ENCODE peak calls at places on chromosomes 16 and 17, in seven cellular contexts. Y, F, E, X, N, T and O are unnamed samples.

GRCh38 chr17:56870163-56870651 is 36.3 kb downstream of the DGKE start:
- DNase-seq in Y (no peak), F (no peak), E (peak), X (no peak), N (peak), T (no peak), O (no peak)

GRCh38 chr17:28473542-28473941 is at the start of gene SLC13A2:
- DNase-seq in Y (no peak), F (no peak), E (no peak), X (no peak), N (no peak), T (no peak), O (no peak)

GRCh38 chr16:89705006-89705405 is 3.5 kb upstream of the SPATA2L start:
- DNase-seq in Y (no peak), F (no peak), E (no peak), X (no peak), N (no peak), T (no peak), O (no peak)

GRCh38 chr16:85566502-85567100 is 46.5 kb upstream of the GSE1 start:
- DNase-seq in Y (no peak), F (no peak), E (no peak), X (no peak), N (no peak), T (no peak), O (no peak)

GRCh38 chr17:65198653-65199382 is 61.6 kb downstream of the RGS9 start:
- DNase-seq in Y (peak), F (no peak), E (peak), X (peak), N (peak), T (peak), O (peak)

GRCh38 chr16:23771642-23772041 is 16.8 kb downstream of the CHP2 start:
- DNase-seq in Y (no peak), F (no peak), E (no peak), X (no peak), N (no peak), T (no peak), O (no peak)

GRCh38 chr16:75011634-75012307 is 12.9 kb downstream of the ZNRF1 start:
- DNase-seq in Y (no peak), F (no peak), E (no peak), X (no peak), N (peak), T (no peak), O (no peak)

GRCh38 chr16:16143038-16143763 is 80.1 kb downstream of the ABCC6 start:
- DNase-seq in Y (no peak), F (no peak), E (peak), X (peak), N (no peak), T (no peak), O (no peak)

GRCh38 chr17:12422632-12423031 is 243.1 kb upstream of the MYOCD start:
- DNase-seq in Y (no peak), F (no peak), E (no peak), X (no peak), N (no peak), T (no peak), O (no peak)

GRCh38 chr17:48006936-48007703 is 30.5 kb downstream of the COPZ2 start:
- DNase-seq in Y (no peak), F (no peak), E (no peak), X (no peak), N (no peak), T (no peak), O (no peak)

GRCh38 chr16:78257376-78257728 is 157.9 kb downstream of the WWOX start:
- DNase-seq in Y (no peak), F (no peak), E (no peak), X (no peak), N (no peak), T (no peak), O (no peak)

GRCh38 chr16:12323007-12323699 is 346.6 kb downstream of the SNX29 start:
- DNase-seq in Y (no peak), F (no peak), E (no peak), X (no peak), N (peak), T (no peak), O (no peak)

GRCh38 chr17:38654411-38655398 is 20.1 kb downstream of the EPOP start:
- DNase-seq in Y (no peak), F (no peak), E (no peak), X (peak), N (peak), T (peak), O (no peak)

GRCh38 chr17:37322106-37322505 is 53.7 kb upstream of the C17orf78 start:
- DNase-seq in Y (no peak), F (no peak), E (no peak), X (no peak), N (no peak), T (no peak), O (no peak)

GRCh38 chr16:88479795-88480760 is 27.0 kb downstream of the ZFPM1 start:
- DNase-seq in Y (no peak), F (no peak), E (no peak), X (no peak), N (no peak), T (no peak), O (no peak)

GRCh38 chr17:79019631-79020584 is 4.1 kb upstream of the C1QTNF1 start:
- DNase-seq in Y (peak), F (no peak), E (peak), X (peak), N (no peak), T (peak), O (no peak)

GRCh38 chr16:53358884-53359283 is 75.4 kb upstream of the RBL2 start:
- DNase-seq in Y (no peak), F (no peak), E (no peak), X (no peak), N (no peak), T (peak), O (no peak)

GRCh38 chr16:52528393-52529080 is 18.4 kb downstream of the TOX3 start:
- DNase-seq in Y (no peak), F (no peak), E (no peak), X (no peak), N (no peak), T (no peak), O (no peak)

GRCh38 chr17:62652251-62653001 is 25.0 kb downstream of the MRC2 start:
- DNase-seq in Y (peak), F (no peak), E (no peak), X (no peak), N (no peak), T (no peak), O (no peak)

GRCh38 chr16:22635345-22635744 is 124.7 kb downstream of the NPIPB5 start:
- DNase-seq in Y (no peak), F (peak), E (no peak), X (no peak), N (no peak), T (no peak), O (no peak)

GRCh38 chr17:80082403-80083135 is 18.8 kb upstream of the GAA start:
- DNase-seq in Y (peak), F (peak), E (peak), X (peak), N (no peak), T (peak), O (peak)

GRCh38 chr17:66830451-66830850 is 4.5 kb upstream of the CACNG5 start:
- DNase-seq in Y (no peak), F (no peak), E (no peak), X (no peak), N (no peak), T (no peak), O (no peak)

GRCh38 chr16:11273721-11274324 is 394 bp upstream of the PRM3 start:
- DNase-seq in Y (no peak), F (no peak), E (peak), X (no peak), N (no peak), T (no peak), O (no peak)

GRCh38 chr16:20675488-20676267 is 21.8 kb downstream of the ACSM1 start:
- DNase-seq in Y (no peak), F (peak), E (peak), X (peak), N (peak), T (no peak), O (no peak)

DNA sequence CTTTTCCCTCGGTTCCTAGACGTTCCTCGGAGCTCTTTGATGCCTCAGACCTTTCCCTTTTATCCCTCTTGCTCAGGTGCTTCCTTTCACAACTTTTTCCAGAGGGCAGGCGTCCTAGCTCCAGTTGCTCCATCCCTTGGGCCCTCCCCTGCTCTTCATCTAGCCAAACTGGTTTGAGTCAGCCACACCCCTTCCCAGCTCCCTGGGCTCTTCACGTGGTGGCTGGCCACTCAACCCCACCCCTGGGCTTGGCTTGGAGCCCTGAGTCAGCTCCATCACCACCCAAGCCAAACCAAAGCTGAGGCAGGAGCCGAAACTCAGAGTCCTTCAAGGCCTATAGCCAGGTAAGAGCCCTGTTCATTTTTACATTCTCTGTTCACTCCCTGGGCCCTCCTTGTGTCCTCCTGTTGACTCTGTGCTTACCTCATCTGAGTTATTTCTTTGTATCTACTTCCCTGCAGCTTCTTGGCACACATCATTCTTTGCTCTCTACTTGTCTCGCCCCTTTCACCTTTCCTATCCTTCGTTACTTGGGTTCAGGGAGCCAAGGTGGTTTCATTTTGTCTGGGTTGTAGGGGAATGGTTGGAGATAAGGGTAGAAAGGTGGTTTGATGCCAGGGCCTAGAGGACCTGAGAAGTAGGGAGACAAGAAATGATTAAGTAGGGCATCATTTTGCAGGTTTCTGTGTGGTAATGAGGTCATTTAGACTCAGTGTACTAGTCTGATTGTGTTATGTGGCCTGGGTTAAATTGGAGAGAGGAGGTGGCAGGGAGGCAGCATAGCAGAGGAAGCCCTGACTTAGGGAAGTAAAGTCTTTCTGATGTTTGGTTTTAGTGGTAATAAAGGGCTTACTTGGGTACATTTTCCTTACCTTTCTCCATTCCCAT is 7.6 kb upstream of the PHKG2 start:
- DNase-seq in Y (no peak), F (no peak), E (no peak), X (peak), N (no peak), T (no peak), O (no peak)
- TF ChIP-seq TAF1 in Y (no peak), F (no peak), E (no peak), X (no peak), N (no peak), T (no peak), O (no peak)

DNA sequence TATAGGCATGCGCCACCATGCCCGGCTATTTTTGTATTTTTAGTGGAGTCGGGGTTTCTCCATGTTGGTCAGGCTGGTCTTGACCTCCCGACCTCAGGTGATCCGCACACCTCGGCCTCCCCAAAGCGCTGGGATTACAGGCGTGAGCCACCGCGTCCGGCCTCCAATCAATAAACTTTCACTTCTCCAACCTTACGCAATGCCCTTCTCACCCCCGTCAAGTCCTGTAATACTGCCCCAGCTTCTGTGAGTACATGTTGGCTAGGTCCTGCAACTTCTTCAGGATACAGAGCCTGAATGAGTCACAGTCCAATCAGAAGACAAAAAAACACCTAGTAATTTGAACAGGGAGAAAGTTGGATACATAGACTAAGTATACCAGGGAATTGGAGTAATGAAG is 47.1 kb upstream of the PHOSPHO1 start:
- DNase-seq in Y (no peak), F (no peak), E (no peak), X (no peak), N (no peak), T (no peak), O (no peak)
- TF ChIP-seq TAF1 in Y (no peak), F (no peak), E (no peak), X (no peak), N (no peak), T (no peak), O (no peak)

GRCh38 chr17:40915199-40915661 is 22.2 kb downstream of the KRT23 start:
- DNase-seq in Y (no peak), F (no peak), E (peak), X (no peak), N (peak), T (no peak), O (no peak)

GRCh38 chr17:40914456-40914855 is 23.0 kb downstream of the KRT23 start:
- DNase-seq in Y (no peak), F (no peak), E (no peak), X (no peak), N (no peak), T (no peak), O (no peak)

GRCh38 chr17:40912506-40913220 is 24.8 kb downstream of the KRT23 start:
- DNase-seq in Y (no peak), F (no peak), E (no peak), X (no peak), N (no peak), T (no peak), O (no peak)

GRCh38 chr17:40916366-40916765 is 21.1 kb downstream of the KRT23 start:
- DNase-seq in Y (no peak), F (no peak), E (no peak), X (no peak), N (no peak), T (no peak), O (no peak)

DNA sequence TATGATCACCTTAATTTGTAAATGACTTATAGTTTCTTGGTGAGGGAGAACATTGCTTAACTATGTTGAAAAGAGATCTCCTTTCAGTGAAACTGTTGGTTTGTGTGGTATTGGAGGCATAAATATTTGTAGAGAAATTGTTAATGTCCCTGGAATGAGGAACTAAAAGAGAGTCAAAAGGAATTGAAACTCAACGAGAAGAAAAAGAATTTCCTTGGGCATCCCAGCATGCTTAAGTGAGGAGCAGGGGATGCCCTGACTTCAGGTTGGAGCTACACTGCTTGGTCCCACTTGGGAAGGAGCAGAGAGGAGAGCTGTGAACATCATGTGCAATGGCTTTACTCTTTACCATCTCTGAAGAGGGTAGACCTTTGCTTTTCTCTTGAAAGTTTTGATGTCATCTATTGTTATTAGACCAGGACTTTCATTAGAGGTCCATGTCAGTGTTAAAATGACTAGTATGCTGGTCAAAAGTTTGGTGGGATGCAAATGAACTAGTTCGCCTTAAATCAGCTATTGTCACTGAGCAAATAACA is 21.7 kb downstream of the KRT23 start:
- DNase-seq in Y (no peak), F (no peak), E (no peak), X (no peak), N (peak), T (no peak), O (no peak)
- TF ChIP-seq TAF1 in Y (no peak), F (no peak), E (no peak), X (no peak), N (no peak), T (no peak), O (no peak)

DNA sequence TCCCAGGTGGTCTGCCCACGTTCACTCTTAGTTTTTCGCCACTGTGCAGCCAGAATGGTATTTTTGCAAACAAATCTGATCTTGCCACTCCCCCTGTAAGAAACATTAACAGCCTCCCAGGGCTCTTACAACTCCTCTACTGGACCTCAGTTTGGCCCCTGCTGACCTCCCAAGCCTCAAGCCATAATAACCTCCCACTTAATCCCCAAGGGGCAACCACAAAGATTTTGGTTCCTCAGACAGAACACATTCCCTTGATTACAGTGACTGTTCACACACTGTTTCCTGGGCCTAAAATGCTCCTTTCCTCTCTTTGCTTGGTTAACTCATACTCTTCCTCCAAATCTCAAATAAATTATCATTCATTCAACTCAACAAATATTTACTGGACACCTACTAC is 21.5 kb upstream of the CD300E start:
- DNase-seq in Y (no peak), F (no peak), E (no peak), X (no peak), N (no peak), T (no peak), O (no peak)
- TF ChIP-seq TAF1 in Y (no peak), F (no peak), E (no peak), X (no peak), N (no peak), T (no peak), O (no peak)